ENCODE peak calls at places on chromosomes 4 and X, in eight cellular contexts. F is foreskin keratinocyte, G is adrenal gland, W is cardiac muscle cell, Z is heart right ventricle, M is heart left ventricle, S is kidney, E is esophagus muscularis mucosa. O is an unnamed sample. For H3K4me1, the result is how much of the 10 kb centered on the place peaks cover.

GRCh38 chr4:107351196-107351595 is 315.1 kb upstream of the DKK2 start:
- DNase-seq in F (no peak), G (no peak), W (no peak), Z (no peak), M (no peak), S (no peak), E (no peak), O (no peak)

GRCh38 chr4:70667710-70668535 is 1.6 kb upstream of the JCHAIN start:
- DNase-seq in F (no peak), G (no peak), W (peak), Z (no peak), M (no peak), S (no peak), E (no peak), O (no peak)

GRCh38 chr4:109588176-109588575 is 28.1 kb downstream of the MCUB start:
- DNase-seq in F (peak), G (peak), W (no peak), Z (no peak), M (no peak), S (no peak), E (no peak), O (no peak)

GRCh38 chr4:136505020-136505419 is 1027.3 kb downstream of the PCDH18 start:
- DNase-seq in F (peak), G (no peak), W (no peak), Z (no peak), M (no peak), S (no peak), E (no peak), O (no peak)

GRCh38 chrX:259692-260355 is 21.4 kb upstream of the PLCXD1 start:
- DNase-seq in F (no peak), G (no peak), W (no peak), Z (no peak), M (no peak), S (peak), E (no peak), O (no peak)

GRCh38 chr4:102477657-102478056 is 23.5 kb upstream of the NFKB1 start:
- DNase-seq in F (no peak), G (no peak), W (no peak), Z (no peak), M (no peak), S (no peak), E (no peak), O (no peak)

GRCh38 chr4:126775485-126776106 is 857.2 kb upstream of the INTU start:
- DNase-seq in F (no peak), G (no peak), W (no peak), Z (no peak), M (no peak), S (no peak), E (no peak), O (no peak)

GRCh38 chrX:154378059-154378798 is 866 bp upstream of the EMD start:
- DNase-seq in F (no peak), G (peak), W (peak), Z (peak), M (peak), S (peak), E (no peak), O (peak)

GRCh38 chrX:39762266-39762841 is 335.4 kb downstream of the BCOR start:
- DNase-seq in F (no peak), G (peak), W (peak), Z (no peak), M (no peak), S (no peak), E (no peak), O (no peak)

GRCh38 chrX:69238153-69238959 is 73.1 kb upstream of the PJA1 start:
- DNase-seq in F (no peak), G (no peak), W (no peak), Z (peak), M (no peak), S (no peak), E (no peak), O (no peak)

GRCh38 chr4:5960197-5960880 is 57.9 kb downstream of the C4orf50 start:
- DNase-seq in F (no peak), G (no peak), W (no peak), Z (no peak), M (no peak), S (no peak), E (no peak), O (no peak)

GRCh38 chr4:660401-660800 is 13.7 kb downstream of the ATP5ME start:
- DNase-seq in F (no peak), G (no peak), W (no peak), Z (no peak), M (peak), S (peak), E (no peak), O (no peak)

GRCh38 chr4:128979934-128980333 is 113.4 kb downstream of the SCLT1 start:
- DNase-seq in F (peak), G (peak), W (peak), Z (no peak), M (no peak), S (no peak), E (no peak), O (no peak)

GRCh38 chrX:155893513-155893912 is 12.4 kb downstream of the VAMP7 start:
- DNase-seq in F (no peak), G (no peak), W (no peak), Z (no peak), M (no peak), S (no peak), E (no peak), O (no peak)

GRCh38 chrX:11770320-11770719 is 12.3 kb downstream of the MSL3 start:
- DNase-seq in F (no peak), G (peak), W (peak), Z (no peak), M (no peak), S (no peak), E (no peak), O (no peak)

GRCh38 chr4:52852696-52853095 is 9.4 kb upstream of the RASL11B start:
- DNase-seq in F (no peak), G (no peak), W (no peak), Z (no peak), M (no peak), S (no peak), E (no peak), O (no peak)

DNA sequence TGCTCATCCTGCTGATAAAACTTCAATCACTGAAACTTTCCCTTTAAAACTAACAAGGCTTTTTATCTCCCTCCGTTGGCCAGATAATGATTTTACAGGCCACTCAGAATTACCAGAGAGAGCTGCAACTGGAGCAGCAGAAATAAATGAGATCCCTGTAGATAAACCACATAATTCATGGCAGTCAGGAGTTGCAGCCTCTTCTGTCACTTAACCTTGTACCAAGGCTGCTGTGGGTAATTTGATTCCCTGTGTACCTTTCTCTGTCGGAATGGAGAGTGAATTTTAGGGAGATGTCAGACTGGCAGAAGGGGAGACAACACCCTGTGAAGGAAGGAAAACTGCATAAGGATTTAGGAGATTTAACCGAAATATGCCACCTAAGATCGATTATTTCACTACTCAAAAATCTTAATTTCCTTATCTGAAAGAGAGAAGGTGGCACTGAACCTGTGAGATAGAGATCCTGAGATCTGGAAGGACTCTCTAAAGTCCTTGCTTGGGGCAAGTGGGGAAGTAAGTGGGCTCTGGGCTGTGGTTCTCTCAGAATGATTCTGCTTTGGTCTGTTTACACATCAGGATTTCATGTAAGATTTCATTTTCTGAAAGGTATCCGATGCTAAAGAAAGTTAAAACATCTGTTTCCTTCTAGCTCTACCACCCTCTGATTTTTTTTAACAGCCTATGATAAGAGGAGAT is 14.3 kb upstream of the TSPAN5 start:
- DNase-seq in F (no peak), G (no peak), W (no peak), Z (no peak), M (no peak), S (no peak), E (no peak), O (no peak)
- TF ChIP-seq CTCF in F (peak), G (no peak), W (no peak), Z (no peak), M (no peak), S (no peak), E (no peak), O (no peak)

GRCh38 chrX:132924426-132924825 is 34.0 kb downstream of the HS6ST2 start:
- DNase-seq in F (no peak), G (no peak), W (no peak), Z (no peak), M (no peak), S (no peak), E (no peak), O (no peak)

DNA sequence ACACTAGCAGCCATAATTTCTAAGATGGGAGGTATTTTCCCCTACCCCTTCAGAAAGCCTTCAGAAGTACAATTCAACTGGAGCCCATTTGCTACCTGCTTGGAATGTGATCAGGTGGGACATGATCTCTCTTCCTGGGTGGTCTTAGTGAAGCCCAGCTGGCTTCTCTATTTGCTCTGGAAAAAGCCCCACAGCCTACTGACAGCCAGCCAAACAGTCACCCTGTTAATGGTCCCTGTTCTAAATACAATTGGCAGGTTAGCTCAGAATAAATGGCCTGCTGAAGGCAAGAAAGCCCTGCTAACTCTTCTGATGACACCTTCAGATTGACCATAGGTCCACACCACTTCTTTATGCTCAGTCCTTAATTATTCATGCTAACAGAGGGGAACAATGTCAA is 39.9 kb downstream of the HS6ST2 start:
- DNase-seq in F (no peak), G (no peak), W (no peak), Z (no peak), M (no peak), S (no peak), E (no peak), O (no peak)
- H3K4me1 ChIP-seq in F (under half), G (under half), W (under half), Z (under half), M (under half), S (under half), E (under half), O (under half)

GRCh38 chr4:117700111-117700892 is 334.0 kb upstream of the NDST3 start:
- DNase-seq in F (peak), G (no peak), W (no peak), Z (no peak), M (no peak), S (no peak), E (no peak), O (no peak)
- TF ChIP-seq CTCF in F (peak), G (no peak), W (no peak), Z (no peak), M (no peak), S (peak), E (no peak), O (no peak)

DNA sequence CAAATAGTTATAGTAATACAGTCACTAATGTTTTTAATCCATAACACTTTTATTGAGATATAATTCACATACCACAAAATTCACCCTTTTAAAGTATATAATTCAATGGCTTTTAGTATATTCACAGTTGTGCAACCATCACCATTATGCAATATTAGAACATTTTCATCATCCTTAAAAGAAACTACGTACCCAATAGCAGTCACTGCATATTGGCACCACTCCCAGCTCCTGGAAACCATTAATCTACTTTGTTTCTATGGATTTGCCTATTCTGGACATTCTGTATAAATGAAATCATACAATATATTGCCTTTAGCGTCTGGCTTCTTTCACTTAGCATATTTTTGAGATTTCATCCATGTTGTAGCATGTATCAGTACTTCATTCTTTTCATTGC is 99.3 kb downstream of the AMMECR1 start:
- DNase-seq in F (no peak), G (peak), W (peak), Z (no peak), M (no peak), S (no peak), E (no peak), O (no peak)
- H3K4me1 ChIP-seq in F (under half), G (under half), W (under half), Z (under half), M (under half), S (under half), E (under half), O (under half)

DNA sequence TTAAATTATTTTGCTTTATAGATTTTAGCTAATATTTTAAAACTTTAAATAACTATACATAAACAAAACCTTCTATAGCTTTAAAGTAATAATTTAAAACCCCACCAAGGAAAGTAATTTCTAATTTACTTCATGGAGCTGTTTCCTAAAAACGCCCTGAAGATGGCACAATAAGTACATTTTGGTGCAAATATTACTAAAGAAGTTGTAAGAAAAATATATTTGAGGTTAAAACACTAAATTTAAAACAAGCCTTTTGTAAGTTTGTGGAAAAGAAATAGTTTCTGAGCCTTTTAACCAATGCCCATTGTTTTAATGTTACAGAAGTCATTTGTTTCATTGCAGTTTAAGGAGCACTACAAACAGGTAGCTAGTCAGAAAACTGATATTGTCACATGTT is 137.4 kb upstream of the AGA start:
- DNase-seq in F (no peak), G (no peak), W (peak), Z (no peak), M (no peak), S (no peak), E (no peak), O (no peak)
- TF ChIP-seq CTCF in F (peak), G (no peak), W (peak), Z (no peak), M (no peak), S (no peak), E (no peak), O (no peak)

GRCh38 chrX:79170632-79171031 is 26.1 kb downstream of the GPR174 start:
- DNase-seq in F (no peak), G (no peak), W (no peak), Z (no peak), M (no peak), S (no peak), E (no peak), O (no peak)

GRCh38 chrX:79162076-79162475 is 17.6 kb downstream of the GPR174 start:
- DNase-seq in F (no peak), G (no peak), W (no peak), Z (no peak), M (no peak), S (no peak), E (no peak), O (no peak)

GRCh38 chrX:79169484-79169883 is 25.0 kb downstream of the GPR174 start:
- DNase-seq in F (no peak), G (no peak), W (no peak), Z (no peak), M (no peak), S (no peak), E (no peak), O (no peak)

GRCh38 chrX:79161655-79162054 is 17.2 kb downstream of the GPR174 start:
- DNase-seq in F (no peak), G (no peak), W (no peak), Z (no peak), M (no peak), S (no peak), E (no peak), O (no peak)

DNA sequence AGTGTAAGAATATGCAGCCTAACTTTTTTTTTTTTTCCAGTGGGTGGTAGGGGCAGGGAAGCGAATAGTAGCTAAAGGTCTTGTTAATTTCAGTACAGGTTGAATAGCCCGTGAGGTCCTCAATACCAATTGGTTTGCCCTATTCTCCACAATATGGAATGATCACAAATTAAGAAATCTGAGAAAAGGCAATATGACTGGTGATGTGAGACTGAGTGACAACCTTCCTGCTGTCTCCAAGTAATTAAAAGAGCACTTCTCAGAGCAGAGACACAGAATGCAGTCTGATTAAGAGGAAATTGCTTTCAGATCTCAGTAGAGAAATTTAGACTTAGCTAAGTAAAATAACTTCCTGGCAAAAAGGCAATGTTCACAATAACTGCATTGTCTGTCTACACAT is 22.9 kb downstream of the GPR174 start:
- DNase-seq in F (no peak), G (no peak), W (no peak), Z (no peak), M (no peak), S (no peak), E (no peak), O (no peak)
- H3K4me1 ChIP-seq in F (under half), G (under half), W (under half), Z (under half), M (under half), S (under half), E (under half), O (under half)

GRCh38 chrX:13857804-13858203 is 40.9 kb upstream of the GPM6B start:
- DNase-seq in F (no peak), G (no peak), W (no peak), Z (no peak), M (no peak), S (no peak), E (no peak), O (no peak)

GRCh38 chrX:13855689-13856425 is 39.0 kb upstream of the GPM6B start:
- DNase-seq in F (no peak), G (no peak), W (no peak), Z (no peak), M (no peak), S (no peak), E (no peak), O (no peak)

DNA sequence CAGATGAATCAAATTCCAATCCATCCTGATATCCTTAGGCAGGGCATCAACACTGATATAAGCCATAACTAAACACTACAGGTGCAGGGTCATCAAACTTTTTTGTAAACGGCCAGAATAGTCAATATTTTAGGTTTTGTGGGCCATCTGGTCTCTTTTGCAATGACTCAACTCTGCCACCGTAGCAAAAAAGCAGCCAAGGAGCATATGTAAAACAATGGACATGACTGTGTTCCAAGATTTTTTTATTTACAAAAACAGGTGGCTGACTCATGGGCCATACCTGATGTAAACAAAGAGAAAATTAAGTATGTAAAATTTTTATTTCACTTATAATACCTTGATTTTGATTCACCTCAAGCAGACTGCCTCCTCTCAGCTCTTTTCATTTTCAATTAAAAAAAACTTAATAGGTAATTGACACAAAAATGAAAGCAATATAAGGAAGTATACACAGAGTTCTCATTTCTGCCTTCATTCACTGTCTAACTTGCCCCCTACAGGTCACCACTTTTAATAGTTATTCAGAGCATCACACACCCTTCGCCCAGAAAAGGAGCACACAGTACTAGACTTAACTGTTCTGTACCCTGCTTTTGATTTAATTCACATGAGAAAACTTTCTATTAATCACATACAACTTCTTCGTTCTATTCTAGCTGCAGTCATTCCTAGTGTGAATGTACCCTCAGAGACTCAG is 35.3 kb upstream of the GPM6B start:
- DNase-seq in F (no peak), G (no peak), W (no peak), Z (no peak), M (no peak), S (no peak), E (no peak), O (no peak)
- TF ChIP-seq CTCF in F (no peak), G (no peak), W (no peak), Z (no peak), M (no peak), S (no peak), E (no peak), O (no peak)